ENCODE peak calls at places on chromosomes 1 and 21, in four cellular contexts. O is A549, J is K562, Y is HepG2. B is an unnamed sample.

GRCh38 chr21:37532868-37533780 is 166.6 kb downstream of the DYRK1A start:
- DNase-seq in O (peak), J (peak), Y (no peak), B (peak)

GRCh38 chr1:37362990-37363389 is 111.4 kb upstream of the ZC3H12A start:
- DNase-seq in O (no peak), J (no peak), Y (no peak), B (no peak)

GRCh38 chr1:192805832-192806323 is 3.0 kb upstream of the RGS2 start:
- DNase-seq in O (peak), J (peak), Y (peak), B (peak)

GRCh38 chr1:43776043-43776761 is 68.9 kb downstream of the ST3GAL3 start:
- DNase-seq in O (peak), J (no peak), Y (no peak), B (peak)

GRCh38 chr1:204275695-204276596 is 62.2 kb upstream of the GOLT1A start:
- DNase-seq in O (no peak), J (no peak), Y (no peak), B (no peak)

GRCh38 chr1:160411231-160411630 is 10.9 kb downstream of the VANGL2 start:
- DNase-seq in O (no peak), J (no peak), Y (no peak), B (no peak)

GRCh38 chr1:27576846-27577245 is 27.1 kb downstream of the AHDC1 start:
- DNase-seq in O (no peak), J (no peak), Y (no peak), B (no peak)

GRCh38 chr1:45375104-45376090 is 35.2 kb upstream of the MUTYH start:
- DNase-seq in O (no peak), J (no peak), Y (no peak), B (no peak)

GRCh38 chr1:67190942-67191341 is 24.7 kb downstream of the IL23R start:
- DNase-seq in O (no peak), J (no peak), Y (no peak), B (no peak)

GRCh38 chr1:206956313-206956597 is 10.0 kb upstream of the PIGR start:
- DNase-seq in O (no peak), J (no peak), Y (no peak), B (no peak)

GRCh38 chr1:90835661-90836344 is 118.7 kb upstream of the BARHL2 start:
- DNase-seq in O (no peak), J (no peak), Y (no peak), B (no peak)

GRCh38 chr1:156876281-156876680 is 15.6 kb downstream of the NTRK1 start:
- DNase-seq in O (no peak), J (no peak), Y (no peak), B (no peak)

GRCh38 chr1:21046132-21046531 is 130.6 kb downstream of the EIF4G3 start:
- DNase-seq in O (no peak), J (no peak), Y (no peak), B (no peak)

GRCh38 chr21:33419538-33420123 is 16.4 kb downstream of the IFNGR2 start:
- DNase-seq in O (peak), J (no peak), Y (no peak), B (peak)

GRCh38 chr1:199282910-199283309 is 644.1 kb downstream of the PTPRC start:
- DNase-seq in O (no peak), J (no peak), Y (no peak), B (peak)

GRCh38 chr1:60149254-60149653 is 75.7 kb upstream of the C1orf87 start:
- DNase-seq in O (no peak), J (no peak), Y (no peak), B (no peak)

GRCh38 chr1:220689696-220690095 is 467 bp upstream of the C1orf115 start:
- DNase-seq in O (no peak), J (no peak), Y (no peak), B (no peak)

GRCh38 chr1:84619383-84620093 is 45.3 kb upstream of the CTBS start:
- DNase-seq in O (peak), J (no peak), Y (peak), B (peak)

GRCh38 chr1:233406994-233407631 is 79.6 kb downstream of the MAP3K21 start:
- DNase-seq in O (no peak), J (no peak), Y (no peak), B (no peak)

GRCh38 chr1:87109012-87109411 is 194.6 kb downstream of the HS2ST1 start:
- DNase-seq in O (no peak), J (no peak), Y (no peak), B (peak)

GRCh38 chr1:50418600-50419109 is 4.6 kb downstream of the DMRTA2 start:
- DNase-seq in O (no peak), J (peak), Y (no peak), B (no peak)

GRCh38 chr1:212260557-212261342 is 24.5 kb upstream of the PPP2R5A start:
- DNase-seq in O (peak), J (no peak), Y (peak), B (peak)

GRCh38 chr1:21935891-21936365 is 1.2 kb downstream of the HSPG2 start:
- DNase-seq in O (peak), J (peak), Y (no peak), B (no peak)

GRCh38 chr21:30233636-30234035 is 17.7 kb upstream of the CLDN8 start:
- DNase-seq in O (no peak), J (no peak), Y (no peak), B (no peak)

GRCh38 chr1:218460367-218460766 is 115.2 kb downstream of the TGFB2 start:
- DNase-seq in O (peak), J (no peak), Y (no peak), B (peak)

GRCh38 chr1:185821612-185822385 is 87.6 kb downstream of the HMCN1 start:
- DNase-seq in O (no peak), J (no peak), Y (no peak), B (no peak)

GRCh38 chr21:38208118-38208517 is 48.7 kb upstream of the KCNJ15 start:
- DNase-seq in O (no peak), J (no peak), Y (no peak), B (no peak)

GRCh38 chr1:17979815-17980214 is 127.8 kb upstream of the IGSF21 start:
- DNase-seq in O (no peak), J (peak), Y (no peak), B (no peak)

GRCh38 chr1:208600456-208600855 is 356.3 kb upstream of the PLXNA2 start:
- DNase-seq in O (no peak), J (no peak), Y (no peak), B (no peak)

GRCh38 chr1:236904874-236905741 is 99.1 kb downstream of the MT1HL1 start:
- DNase-seq in O (peak), J (peak), Y (peak), B (peak)

GRCh38 chr1:152047954-152048640 is 11.3 kb upstream of the S100A11 start:
- DNase-seq in O (peak), J (peak), Y (peak), B (peak)
- TF ChIP-seq MAZ in O (peak), J (peak), Y (no peak), B (peak)

DNA sequence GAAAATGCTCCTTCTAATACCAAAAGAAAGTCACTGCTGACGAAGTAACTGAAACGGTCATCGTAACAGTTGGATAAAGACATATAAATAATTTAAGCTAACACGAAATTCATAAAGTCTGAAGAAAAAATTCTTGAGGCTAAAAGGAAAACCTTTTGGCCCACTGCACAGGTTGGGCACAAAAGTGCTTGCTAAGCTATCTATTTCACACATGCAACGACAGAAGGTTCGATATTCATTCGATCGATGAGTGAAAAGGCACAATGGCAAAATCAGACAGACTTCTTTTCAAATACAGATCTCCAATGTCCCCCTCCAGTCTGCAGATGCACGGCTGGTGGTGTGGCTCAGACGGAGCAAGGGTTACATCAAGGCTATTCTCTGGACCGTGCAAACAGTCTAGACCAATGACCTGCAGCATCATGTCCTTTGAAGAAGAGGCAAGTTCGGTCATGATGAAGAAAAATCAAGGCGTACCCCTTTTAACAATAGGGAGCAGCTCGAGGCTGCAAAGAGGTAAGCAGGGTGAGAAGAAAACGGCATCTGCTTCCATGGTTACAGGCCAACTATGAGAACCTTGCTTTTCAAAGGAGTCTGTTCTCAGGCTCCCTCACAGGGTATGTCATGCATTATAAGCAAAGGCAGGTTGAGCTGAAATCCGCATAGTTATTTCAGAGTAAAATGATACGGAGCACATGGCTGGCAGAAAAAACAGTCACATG is 579.6 kb downstream of the USP25 start:
- DNase-seq in O (no peak), J (no peak), Y (no peak), B (no peak)
- TF ChIP-seq MAZ in O (no peak), J (no peak), Y (no peak), B (no peak)

GRCh38 chr1:41021526-41022308 is at the start of gene SLFNL1:
- DNase-seq in O (no peak), J (peak), Y (no peak), B (peak)
- TF ChIP-seq MAZ in O (no peak), J (no peak), Y (no peak), B (no peak)

DNA sequence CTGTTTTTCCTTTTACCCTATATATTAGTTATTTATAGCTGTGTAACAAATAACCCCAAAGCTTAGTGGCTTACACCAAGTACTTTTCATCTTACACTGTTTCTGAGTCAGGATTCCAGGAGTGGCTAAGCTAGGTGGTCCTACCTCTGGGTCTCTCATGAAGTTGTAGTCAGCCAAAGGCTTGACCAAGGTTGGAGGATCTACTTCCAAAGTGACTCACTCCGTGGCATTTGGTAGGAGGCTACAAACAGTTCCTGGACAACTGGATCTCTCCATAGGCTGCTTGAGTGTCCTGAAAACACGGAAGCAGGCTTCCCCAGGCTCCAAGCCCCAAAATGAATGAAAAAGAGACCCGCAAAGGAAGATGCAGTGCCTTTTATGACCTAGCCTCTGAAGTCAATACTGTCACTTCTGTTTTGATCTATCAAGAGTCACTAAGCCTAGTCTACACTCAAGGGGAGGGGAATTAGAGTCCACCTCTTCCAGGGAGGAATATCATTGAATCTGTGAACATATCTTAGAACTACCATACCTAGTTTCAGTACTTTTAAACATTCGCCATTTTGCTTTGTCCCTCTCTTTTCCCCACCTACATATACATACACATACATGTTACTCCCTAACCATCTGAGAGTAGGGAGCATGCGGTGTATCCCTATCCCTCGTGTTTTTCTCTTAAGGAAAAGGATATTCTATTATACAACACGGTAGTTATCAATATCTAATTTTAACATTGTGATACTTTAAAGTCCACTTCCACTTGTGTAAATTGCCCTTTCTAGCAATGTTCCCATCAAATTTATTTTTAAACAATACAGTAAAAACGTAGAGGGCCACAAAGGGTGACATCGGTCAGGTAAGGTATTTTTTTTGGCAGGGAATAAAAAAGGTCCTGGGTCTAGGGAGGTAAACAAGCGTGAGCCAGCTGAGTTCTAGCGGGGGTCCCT is 67.2 kb downstream of the SLC35A3 start:
- DNase-seq in O (no peak), J (no peak), Y (peak), B (peak)
- TF ChIP-seq MAZ in O (no peak), J (no peak), Y (no peak), B (no peak)

GRCh38 chr1:228734881-228735801 is at the start of gene RHOU:
- DNase-seq in O (peak), J (no peak), Y (peak), B (peak)

GRCh38 chr1:228733576-228733975 is 1.7 kb upstream of the RHOU start:
- DNase-seq in O (no peak), J (no peak), Y (no peak), B (no peak)

GRCh38 chr1:228737613-228738012 is 2.3 kb downstream of the RHOU start:
- DNase-seq in O (no peak), J (no peak), Y (no peak), B (no peak)

GRCh38 chr1:228736844-228737415 is 1.7 kb downstream of the RHOU start:
- DNase-seq in O (no peak), J (no peak), Y (no peak), B (no peak)

GRCh38 chr1:228735871-228736586 is 750 bp downstream of the RHOU start:
- DNase-seq in O (peak), J (no peak), Y (no peak), B (peak)
- TF ChIP-seq MAZ in O (no peak), J (no peak), Y (no peak), B (no peak)

GRCh38 chr1:56569661-56570060 is 9.7 kb downstream of the PLPP3 start:
- DNase-seq in O (peak), J (no peak), Y (peak), B (no peak)

GRCh38 chr1:56563568-56563967 is 15.8 kb downstream of the PLPP3 start:
- DNase-seq in O (no peak), J (no peak), Y (peak), B (no peak)

GRCh38 chr1:56564615-56565014 is 14.7 kb downstream of the PLPP3 start:
- DNase-seq in O (no peak), J (no peak), Y (no peak), B (no peak)

GRCh38 chr1:56566040-56566774 is 13.2 kb downstream of the PLPP3 start:
- DNase-seq in O (no peak), J (no peak), Y (peak), B (no peak)

GRCh38 chr1:56566994-56567393 is 12.4 kb downstream of the PLPP3 start:
- DNase-seq in O (no peak), J (no peak), Y (no peak), B (no peak)
- TF ChIP-seq MAZ in O (no peak), J (no peak), Y (no peak), B (no peak)

GRCh38 chr1:180781718-180782117 is 131.0 kb upstream of the KIAA1614 start:
- DNase-seq in O (no peak), J (no peak), Y (no peak), B (no peak)

GRCh38 chr1:180777072-180777689 is 135.5 kb upstream of the KIAA1614 start:
- DNase-seq in O (no peak), J (no peak), Y (no peak), B (no peak)

GRCh38 chr1:180775801-180776200 is 136.9 kb upstream of the KIAA1614 start:
- DNase-seq in O (no peak), J (no peak), Y (no peak), B (no peak)

GRCh38 chr1:180779584-180779983 is 133.1 kb upstream of the KIAA1614 start:
- DNase-seq in O (no peak), J (no peak), Y (no peak), B (no peak)

DNA sequence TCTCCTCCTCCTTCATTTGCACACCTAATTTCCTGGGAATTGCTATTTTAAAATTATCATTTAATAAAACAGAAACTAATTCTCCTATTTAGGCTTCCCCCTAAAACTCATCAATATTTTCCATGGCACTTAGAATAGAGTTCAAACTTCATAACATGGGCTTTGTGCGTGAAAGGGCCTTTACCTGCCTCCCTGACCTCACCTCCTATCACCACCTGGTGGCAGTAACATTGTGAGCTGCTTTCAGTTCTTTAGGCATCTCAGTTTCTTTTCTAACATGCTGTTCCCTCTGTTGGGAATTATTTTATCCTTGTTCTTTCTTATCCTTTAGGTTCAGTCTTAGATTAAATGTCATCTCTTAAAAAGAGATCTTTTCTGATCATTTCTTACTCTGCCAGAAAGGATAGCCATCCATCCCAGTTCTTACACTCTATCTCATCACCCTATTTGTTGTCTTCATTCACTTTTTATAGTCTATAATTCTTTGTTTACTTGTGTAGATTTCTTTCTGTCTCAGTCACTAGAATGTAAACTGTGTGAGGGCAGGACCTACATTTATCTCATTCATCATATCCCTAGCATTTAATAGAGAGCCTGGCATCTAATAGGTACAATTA is 133.8 kb upstream of the KIAA1614 start:
- DNase-seq in O (peak), J (peak), Y (peak), B (no peak)
- TF ChIP-seq MAZ in O (no peak), J (no peak), Y (no peak), B (no peak)

DNA sequence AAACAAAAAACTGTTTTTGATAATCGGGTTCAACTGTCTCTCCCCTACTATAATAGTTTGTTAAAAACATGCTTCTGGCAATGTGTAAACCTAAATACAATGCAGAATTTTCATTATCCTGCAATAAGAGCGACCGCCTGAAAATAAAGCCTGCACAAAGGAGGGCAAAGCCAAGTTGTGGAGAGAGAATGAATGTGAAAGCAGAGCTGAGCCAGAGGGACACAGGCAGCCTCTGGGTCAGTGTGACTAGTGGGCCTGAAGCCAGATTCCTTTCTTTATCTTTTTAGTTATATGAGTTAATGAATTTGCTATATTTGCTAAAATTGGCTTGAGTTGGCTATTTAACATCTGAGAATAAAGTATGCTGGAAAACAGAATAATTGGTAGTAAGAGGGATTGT is 615.2 kb downstream of the PLA2G4A start:
- DNase-seq in O (no peak), J (no peak), Y (no peak), B (no peak)
- TF ChIP-seq MAZ in O (no peak), J (no peak), Y (no peak), B (no peak)

DNA sequence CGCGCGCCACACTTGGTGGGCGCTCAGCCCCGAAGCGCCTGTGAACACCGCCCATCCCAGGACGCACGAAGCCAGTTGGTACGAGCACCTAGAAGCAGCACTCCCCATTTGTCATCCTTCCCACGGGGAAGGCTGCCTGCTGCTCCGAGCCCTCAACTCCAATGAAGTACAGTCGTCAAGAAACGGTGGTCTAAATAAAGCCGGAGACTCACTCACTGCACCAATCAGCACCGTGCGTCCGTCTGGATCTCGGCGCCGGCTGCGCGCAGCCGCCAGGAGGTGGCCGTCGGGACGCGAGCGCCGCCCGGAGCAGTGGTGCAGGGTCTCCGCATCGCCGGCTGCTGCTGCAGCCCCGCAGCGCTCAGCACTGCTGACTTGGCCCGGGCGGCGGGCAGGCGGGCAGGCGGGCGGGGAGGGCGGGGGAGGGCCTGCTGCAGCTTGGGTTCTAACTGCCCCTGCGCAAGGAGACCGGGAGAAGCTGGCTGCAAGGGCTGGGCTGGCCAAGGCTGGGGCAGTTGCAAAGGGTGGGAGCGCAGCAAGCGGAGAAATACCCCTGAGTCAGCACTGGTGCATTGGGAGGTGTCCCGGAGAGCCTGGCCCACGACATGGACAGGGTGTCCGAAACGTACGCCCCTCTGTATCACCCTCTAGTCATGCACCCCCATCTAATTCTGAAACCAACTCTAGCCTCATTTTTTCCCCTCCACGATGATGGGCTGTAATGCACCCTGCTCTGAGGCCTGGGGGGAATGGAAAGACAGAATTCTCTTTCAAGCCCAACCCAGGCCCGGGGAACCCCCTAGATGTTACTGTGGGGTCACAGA is 35.8 kb upstream of the H6PD start:
- DNase-seq in O (no peak), J (no peak), Y (no peak), B (peak)
- TF ChIP-seq MAZ in O (no peak), J (no peak), Y (no peak), B (no peak)

B was measured in IMR-90.